ENCODE peak calls at places on chromosomes 1 and 21, in five cellular contexts. X is HCT116, F is H1, V is HepG2, C is SK-N-SH. Y is an unnamed sample.

GRCh38 chr1:94068831-94069648 is 51.9 kb downstream of the ABCA4 start:
- DNase-seq in X (no peak), F (no peak), V (peak), C (no peak), Y (peak)

GRCh38 chr1:34052565-34052964 is 112.5 kb downstream of the CSMD2 start:
- DNase-seq in V (no peak), F (no peak), X (no peak), C (no peak), Y (no peak)

GRCh38 chr21:15682977-15683376 is 46.8 kb upstream of the USP25 start:
- DNase-seq in C (no peak), X (no peak), V (no peak), F (no peak), Y (no peak)

GRCh38 chr1:87410771-87411170 is 82.1 kb downstream of the LMO4 start:
- DNase-seq in V (no peak), C (peak), F (no peak), X (no peak), Y (peak)

GRCh38 chr1:17525065-17525464 is 14.4 kb upstream of the ARHGEF10L start:
- DNase-seq in C (no peak), V (no peak), X (no peak), F (no peak), Y (no peak)

GRCh38 chr1:228937851-228938247 is 202.6 kb downstream of the RHOU start:
- DNase-seq in F (no peak), X (no peak), C (no peak), V (no peak), Y (no peak)

GRCh38 chr1:194288284-194288683 is 1101.9 kb upstream of the B3GALT2 start:
- DNase-seq in V (no peak), C (no peak), F (no peak), X (no peak), Y (no peak)

GRCh38 chr1:11062965-11063401 is 3.2 kb upstream of the SRM start:
- DNase-seq in F (no peak), X (no peak), C (no peak), V (no peak), Y (no peak)

GRCh38 chr1:60265560-60266535 is 192.3 kb upstream of the C1orf87 start:
- DNase-seq in C (no peak), F (no peak), V (peak), X (no peak), Y (no peak)

GRCh38 chr1:151001592-151001991 is 5.1 kb downstream of the MINDY1 start:
- DNase-seq in V (no peak), X (no peak), F (no peak), C (no peak), Y (no peak)

GRCh38 chr21:34065015-34065414 is 8.4 kb upstream of the MRPS6 start:
- DNase-seq in V (no peak), C (no peak), F (no peak), X (no peak), Y (no peak)

GRCh38 chr1:203751051-203751450 is 13.9 kb upstream of the LAX1 start:
- DNase-seq in V (no peak), X (no peak), C (no peak), F (no peak), Y (no peak)

GRCh38 chr1:208183977-208184901 is 59.9 kb downstream of the PLXNA2 start:
- DNase-seq in X (peak), V (peak), C (no peak), F (no peak), Y (no peak)

GRCh38 chr21:33546076-33546475 is 3.2 kb downstream of the SON start:
- DNase-seq in X (no peak), F (no peak), C (no peak), V (no peak), Y (no peak)

GRCh38 chr1:175548774-175549173 is 194.6 kb downstream of the TNR start:
- DNase-seq in F (no peak), X (no peak), V (no peak), C (no peak), Y (no peak)

GRCh38 chr1:155078496-155079209 is at the start of gene EFNA3:
- DNase-seq in X (no peak), C (peak), F (no peak), V (no peak), Y (peak)

GRCh38 chr1:108049083-108049819 is 84.3 kb upstream of the VAV3 start:
- DNase-seq in C (peak), V (no peak), X (no peak), F (no peak), Y (no peak)

GRCh38 chr1:180382326-180383115 is 119.9 kb downstream of the ACBD6 start:
- DNase-seq in C (no peak), X (no peak), F (no peak), V (no peak), Y (no peak)

GRCh38 chr21:41593051-41593783 is 85.3 kb upstream of the TMPRSS2 start:
- DNase-seq in X (no peak), V (no peak), F (no peak), C (no peak), Y (no peak)

GRCh38 chr1:232599178-232600041 is 30.5 kb downstream of the SIPA1L2 start:
- DNase-seq in V (no peak), C (peak), X (no peak), F (no peak), Y (no peak)

GRCh38 chr1:24142546-24143431 is at the start of gene IL22RA1:
- DNase-seq in V (peak), X (peak), C (no peak), F (no peak), Y (peak)

GRCh38 chr1:221712198-221712684 is 29.6 kb downstream of the DUSP10 start:
- DNase-seq in X (no peak), V (no peak), C (no peak), F (no peak), Y (no peak)

GRCh38 chr1:66271216-66271903 is 262.6 kb upstream of the SGIP1 start:
- DNase-seq in X (peak), F (peak), V (no peak), C (peak), Y (peak)

GRCh38 chr1:30374400-30375070 is 348.9 kb downstream of the MATN1 start:
- DNase-seq in V (no peak), X (no peak), F (no peak), C (no peak), Y (no peak)

GRCh38 chr21:44397431-44398031 is 44.1 kb downstream of the TRPM2 start:
- DNase-seq in F (no peak), V (no peak), X (no peak), C (peak), Y (no peak)

GRCh38 chr1:222335586-222335985 is 212.3 kb downstream of the HHIPL2 start:
- DNase-seq in C (no peak), V (no peak), F (no peak), X (no peak), Y (no peak)

GRCh38 chr1:14712136-14712535 is 113.7 kb downstream of the KAZN start:
- DNase-seq in V (no peak), F (no peak), C (no peak), X (no peak), Y (no peak)

GRCh38 chr1:52913537-52913936 is 8.0 kb downstream of the ECHDC2 start:
- DNase-seq in C (no peak), F (no peak), X (no peak), V (peak), Y (no peak)

GRCh38 chr1:150150511-150151021 is 850 bp downstream of the PLEKHO1 start:
- DNase-seq in F (no peak), C (peak), X (no peak), V (no peak), Y (no peak)

GRCh38 chr1:44025816-44026215 is 5.4 kb downstream of the SLC6A9 start:
- DNase-seq in F (no peak), C (no peak), V (no peak), X (no peak), Y (no peak)

GRCh38 chr21:37498664-37499063 is 132.1 kb downstream of the DYRK1A start:
- DNase-seq in V (no peak), C (no peak), X (no peak), F (no peak), Y (no peak)
- TF ChIP-seq JUND in V (no peak), C (no peak), X (no peak), F (no peak), Y (no peak)

GRCh38 chr1:215529111-215529510 is 38.0 kb upstream of the KCTD3 start:
- DNase-seq in V (no peak), C (no peak), X (no peak), F (no peak), Y (no peak)

GRCh38 chr1:215523128-215523861 is 43.8 kb upstream of the KCTD3 start:
- DNase-seq in X (peak), V (no peak), F (no peak), C (no peak), Y (no peak)

GRCh38 chr1:215526846-215527151 is 40.3 kb upstream of the KCTD3 start:
- DNase-seq in F (no peak), X (no peak), V (no peak), C (no peak), Y (no peak)

GRCh38 chr1:215523906-215524305 is 43.2 kb upstream of the KCTD3 start:
- DNase-seq in C (no peak), F (no peak), V (no peak), X (no peak), Y (no peak)

DNA sequence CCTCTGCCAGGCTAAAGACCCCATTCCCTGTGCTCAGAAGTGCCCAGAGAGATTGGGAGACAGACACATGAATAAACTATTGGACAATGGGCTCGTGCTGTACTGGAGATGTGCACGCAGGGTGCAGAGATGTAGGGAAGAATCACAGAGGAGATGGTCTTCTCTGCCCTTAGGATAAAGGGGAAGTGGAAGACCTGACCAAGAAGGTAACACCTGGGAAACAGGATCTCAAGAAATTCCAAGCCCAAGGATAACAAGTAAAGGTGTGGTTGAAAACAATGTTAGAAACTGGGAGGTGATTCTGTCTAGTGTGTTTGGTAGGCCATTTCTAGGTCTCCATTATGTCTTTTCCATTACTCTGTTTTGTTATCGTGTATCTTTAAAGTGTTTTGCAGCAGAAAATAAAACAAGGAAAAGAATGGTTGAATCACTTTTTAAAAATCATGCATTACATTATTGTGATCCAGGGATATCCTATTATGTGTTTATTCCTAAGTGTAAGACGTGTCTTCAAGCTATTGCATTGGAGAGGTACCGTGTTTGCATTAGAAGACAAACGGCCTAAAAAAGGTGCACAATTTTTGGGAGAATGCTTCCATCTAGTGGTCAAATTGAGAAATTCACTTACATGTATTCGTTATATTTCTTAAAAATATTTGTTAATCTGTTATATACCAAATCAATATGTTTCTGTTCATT is 40.8 kb upstream of the KCTD3 start:
- DNase-seq in V (peak), X (peak), F (no peak), C (peak), Y (peak)
- TF ChIP-seq JUND in V (no peak), X (no peak), F (no peak), C (no peak), Y (no peak)

GRCh38 chr1:153540394-153541361 is at the start of gene S100A5:
- DNase-seq in F (no peak), V (no peak), C (no peak), X (no peak), Y (no peak)
- TF ChIP-seq JUND in F (no peak), V (no peak), C (no peak), X (no peak), Y (no peak)

GRCh38 chr1:83512371-83513004 is 486.4 kb downstream of the TTLL7 start:
- DNase-seq in F (no peak), V (no peak), C (no peak), X (no peak), Y (no peak)

GRCh38 chr1:83511327-83511726 is 487.6 kb downstream of the TTLL7 start:
- DNase-seq in C (no peak), X (no peak), F (no peak), V (no peak), Y (no peak)

GRCh38 chr1:83520797-83521196 is 478.1 kb downstream of the TTLL7 start:
- DNase-seq in V (no peak), X (no peak), C (no peak), F (no peak), Y (no peak)

GRCh38 chr1:83516369-83516768 is 482.6 kb downstream of the TTLL7 start:
- DNase-seq in C (peak), V (no peak), X (no peak), F (no peak), Y (no peak)

DNA sequence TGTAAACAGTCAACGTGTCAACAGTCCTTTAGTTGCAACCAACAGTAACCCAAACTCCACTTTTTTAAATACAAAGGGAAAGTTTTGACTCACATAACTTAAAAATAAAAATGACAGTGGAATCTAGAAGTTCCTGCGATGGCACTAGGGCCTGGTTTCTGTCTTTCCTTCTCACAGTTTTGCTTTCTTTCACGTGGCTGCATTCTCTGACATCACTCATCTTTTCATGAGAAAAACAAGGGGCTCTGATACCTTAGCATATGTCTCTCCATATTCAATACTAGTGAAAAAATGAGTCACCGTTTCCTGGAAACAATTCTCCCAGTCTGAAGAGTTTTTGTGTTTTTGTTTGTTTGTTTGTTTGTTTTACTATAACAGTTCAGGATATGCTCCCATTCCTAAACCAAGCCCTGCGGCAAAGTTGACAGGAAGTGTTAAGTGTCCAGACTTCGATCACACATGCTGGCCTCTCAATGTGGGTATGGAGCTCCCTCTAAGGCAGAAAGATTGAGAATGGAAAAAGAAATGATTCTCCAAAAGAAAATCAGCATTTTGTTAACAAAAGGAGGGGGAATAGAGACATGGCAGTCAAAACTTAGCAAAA is 483.3 kb downstream of the TTLL7 start:
- DNase-seq in F (no peak), V (no peak), X (no peak), C (no peak), Y (peak)
- TF ChIP-seq JUND in F (no peak), V (no peak), X (no peak), C (no peak), Y (no peak)